ENCODE peak calls at places on chromosomes 12 and 14, in five cellular contexts. S is HepG2; B is fibroblast of lung; K is stomach; F is CD4-positive, CD25-positive, alpha-beta regulatory T cell. G is an unnamed sample.

GRCh38 chr12:63362801-63363200 is 211.8 kb upstream of the AVPR1A start:
- DNase-seq in B (peak; percentile 5), S (no peak), K (no peak), F (no peak), G (no peak)

GRCh38 chr12:5003025-5003666 is 40.5 kb upstream of the KCNA5 start:
- DNase-seq in F (peak; percentile 3), B (peak; percentile 51), K (peak; percentile 62), S (peak; percentile 33), G (no peak)

GRCh38 chr14:104557766-104558165 is 21.8 kb upstream of the C14orf180 start:
- DNase-seq in B (no peak), S (no peak), F (no peak), K (no peak), G (no peak)

GRCh38 chr12:69570545-69571399 is 14.5 kb upstream of the CCT2 start:
- DNase-seq in F (peak; percentile 45), S (peak; percentile 54), K (peak; percentile 49), B (peak; percentile 82), G (peak; percentile 34)

GRCh38 chr14:73723799-73724621 is 9.8 kb upstream of the PNMA1 start:
- DNase-seq in S (no peak), B (peak; percentile 99), K (peak; percentile 63), F (no peak), G (no peak)

GRCh38 chr12:86264451-86265328 is 8.5 kb upstream of the MGAT4C start:
- DNase-seq in F (no peak), K (peak; percentile 71), B (peak; percentile 4), S (no peak), G (no peak)

GRCh38 chr12:122867701-122868461 is 28.0 kb downstream of the VPS37B start:
- DNase-seq in F (no peak), B (no peak), S (peak; percentile 71), K (peak; percentile 95), G (no peak)

GRCh38 chr12:2750185-2750584 is 44.6 kb upstream of the FKBP4 start:
- DNase-seq in B (no peak), S (no peak), K (no peak), F (no peak), G (no peak)

GRCh38 chr14:77495354-77495753 is 3.3 kb downstream of the ISM2 start:
- DNase-seq in B (no peak), S (no peak), F (no peak), K (no peak), G (no peak)

GRCh38 chr14:68521557-68521901 is 271.3 kb downstream of the ZFP36L1 start:
- DNase-seq in F (no peak), S (peak; percentile 70), B (no peak), K (no peak), G (no peak)

GRCh38 chr14:104881369-104881979 is 16.4 kb downstream of the CEP170B start:
- DNase-seq in B (no peak), F (no peak), K (no peak), S (no peak), G (no peak)

GRCh38 chr12:1912580-1913376 is 5.7 kb downstream of the CACNA2D4 start:
- DNase-seq in K (peak; percentile 24), S (no peak), B (no peak), F (no peak), G (no peak)

GRCh38 chr14:54202288-54202687 is 194.5 kb upstream of the CDKN3 start:
- DNase-seq in F (no peak), K (no peak), S (no peak), B (no peak), G (no peak)

GRCh38 chr12:43098078-43098477 is 453.9 kb downstream of the ADAMTS20 start:
- DNase-seq in F (no peak), K (no peak), B (no peak), S (no peak), G (no peak)

GRCh38 chr14:81269100-81269978 is 48.6 kb upstream of the GTF2A1 start:
- DNase-seq in S (peak; percentile 70), K (no peak), F (no peak), B (peak; percentile 78), G (no peak)

GRCh38 chr14:92135269-92135668 is 13.5 kb downstream of the CPSF2 start:
- DNase-seq in K (no peak), B (peak; percentile 66), F (no peak), S (peak; percentile 31), G (no peak)

GRCh38 chr12:1050059-1050707 is 59.2 kb downstream of the ERC1 start:
- DNase-seq in S (no peak), F (no peak), K (no peak), B (no peak), G (no peak)

GRCh38 chr12:49054524-49054923 is 6.1 kb downstream of the KMT2D start:
- DNase-seq in K (no peak), S (no peak), F (no peak), B (no peak), G (no peak)

GRCh38 chr14:77641534-77642341 is 25.3 kb upstream of the SPTLC2 start:
- DNase-seq in B (peak; percentile 71), K (peak; percentile 82), S (no peak), F (peak; percentile 20), G (peak; percentile 27)

GRCh38 chr12:59023861-59024424 is 103.6 kb upstream of the LRIG3 start:
- DNase-seq in S (no peak), K (no peak), B (no peak), F (no peak), G (no peak)

GRCh38 chr14:80605536-80605935 is 336.0 kb downstream of the CEP128 start:
- DNase-seq in F (no peak), S (no peak), B (no peak), K (no peak), G (no peak)

GRCh38 chr12:27112891-27113290 is 30.5 kb upstream of the C12orf71 start:
- DNase-seq in S (no peak), B (peak; percentile 2), F (no peak), K (no peak), G (no peak)

GRCh38 chr14:66015046-66015780 is 471.0 kb upstream of the CCDC196 start:
- DNase-seq in F (no peak), K (no peak), S (no peak), B (no peak), G (no peak)

GRCh38 chr14:33943081-33943480 is 7.8 kb downstream of the EGLN3 start:
- DNase-seq in F (no peak), S (no peak), B (no peak), K (peak; percentile 61), G (no peak)

GRCh38 chr12:113302925-113303640 is 31.8 kb downstream of the SLC8B1 start:
- DNase-seq in S (no peak), K (no peak), B (no peak), F (no peak), G (no peak)

GRCh38 chr12:108151505-108152178 is 22.6 kb downstream of the WSCD2 start:
- DNase-seq in F (no peak), S (no peak), K (no peak), B (no peak), G (no peak)

DNA sequence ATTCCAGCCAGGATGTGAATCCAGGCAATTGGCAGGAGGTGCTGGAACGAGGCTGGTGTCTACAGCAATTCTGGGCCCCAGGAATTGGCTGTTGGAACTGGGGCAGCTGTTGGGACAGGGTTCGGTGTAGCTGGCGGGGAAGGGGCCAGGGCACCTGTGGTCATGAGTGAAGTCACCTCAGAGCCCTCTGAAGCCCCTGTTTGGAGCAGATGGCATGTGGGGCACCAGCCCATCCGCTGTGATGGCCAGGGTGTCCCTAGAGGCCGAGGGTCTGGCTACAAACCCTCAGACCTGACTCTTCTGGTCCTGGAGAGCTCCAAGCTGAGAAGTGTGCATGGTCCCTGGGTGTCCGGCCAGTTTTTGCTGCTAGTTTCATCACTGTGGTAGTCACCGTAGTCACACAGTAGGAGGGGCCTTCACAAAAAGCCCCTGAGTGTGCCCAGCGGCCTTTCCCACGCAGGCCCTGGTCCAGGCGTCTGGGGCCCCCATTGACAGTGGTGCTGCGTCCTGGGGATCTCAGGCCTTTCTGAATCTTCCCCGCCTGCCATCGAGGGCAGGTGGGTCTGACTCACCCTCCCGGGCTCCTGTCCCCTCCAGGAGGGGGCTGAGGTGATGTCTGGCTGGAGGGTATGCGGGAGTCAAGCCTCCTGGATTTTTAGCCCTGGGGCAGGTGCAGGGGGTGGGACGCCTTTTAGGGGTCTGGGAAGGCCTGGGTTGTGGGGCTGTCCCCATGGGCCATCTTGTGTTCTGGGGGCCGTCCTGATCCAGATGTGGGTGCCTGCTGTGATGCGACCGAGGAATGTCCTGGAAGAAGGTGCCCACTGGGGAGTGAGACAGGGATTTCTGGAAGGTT is 368.0 kb downstream of the TMEM121 start:
- DNase-seq in F (no peak), S (no peak), K (no peak), B (no peak), G (peak; percentile 5)
- H3K9me3 ChIP-seq in F (no peaks in the 10 kb centered on the region), S (no peaks in the 10 kb centered on the region), K (no peaks in the 10 kb centered on the region), B (no peaks in the 10 kb centered on the region), G (no peaks in the 10 kb centered on the region)

GRCh38 chr12:76259071-76259470 is 89.1 kb downstream of the BBS10 start:
- DNase-seq in K (no peak), F (no peak), B (peak; percentile 53), S (no peak), G (no peak)

GRCh38 chr12:76256904-76257303 is 91.3 kb downstream of the BBS10 start:
- DNase-seq in S (no peak), F (no peak), K (no peak), B (no peak), G (no peak)

GRCh38 chr12:76259660-76260389 is 88.4 kb downstream of the BBS10 start:
- DNase-seq in B (peak; percentile 97), F (no peak), S (no peak), K (no peak), G (no peak)

GRCh38 chr12:76256341-76256740 is 91.9 kb downstream of the BBS10 start:
- DNase-seq in K (no peak), S (no peak), B (no peak), F (no peak), G (no peak)

DNA sequence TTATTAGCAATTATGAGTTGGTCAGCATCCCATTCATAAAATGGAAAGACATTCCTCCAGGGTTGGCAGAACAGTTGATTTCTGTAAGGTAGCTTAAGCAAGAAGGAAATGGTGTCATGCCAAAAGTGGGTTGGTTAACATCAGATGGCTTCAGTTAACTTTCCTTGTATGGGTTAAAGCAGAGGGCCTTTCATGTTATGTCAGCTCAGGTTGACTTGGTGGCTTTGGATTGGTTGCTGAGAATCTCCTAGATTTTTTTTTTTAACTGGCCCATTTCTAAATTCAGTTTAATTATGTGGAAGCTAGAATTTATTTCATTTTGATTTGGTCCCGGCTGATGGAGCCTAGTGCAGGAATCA is 87.8 kb downstream of the BBS10 start:
- DNase-seq in B (peak; percentile 68), F (no peak), K (no peak), S (no peak), G (no peak)
- H3K9me3 ChIP-seq in B (no peaks in the 10 kb centered on the region), F (no peaks in the 10 kb centered on the region), K (no peaks in the 10 kb centered on the region), S (no peaks in the 10 kb centered on the region), G (no peaks in the 10 kb centered on the region)

DNA sequence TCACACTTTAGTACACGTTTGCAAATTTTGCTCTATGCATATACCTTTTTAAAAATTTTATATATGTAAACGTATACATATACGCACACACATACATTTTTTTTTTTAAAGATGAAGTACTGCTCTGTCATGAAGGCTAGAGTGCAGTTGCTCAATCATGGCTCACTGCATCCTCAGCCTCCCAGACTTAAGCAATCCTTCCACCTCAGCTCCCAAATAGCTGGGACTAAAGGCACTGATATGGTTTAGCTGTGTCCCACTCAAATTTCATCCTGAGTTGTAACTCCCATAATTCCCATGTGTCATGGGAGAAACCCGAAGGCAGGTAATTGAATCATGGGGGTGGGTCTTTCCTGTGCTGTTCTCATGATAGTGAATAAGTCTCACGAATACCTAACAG is 220.8 kb upstream of the CAND1 start:
- DNase-seq in K (no peak), B (no peak), F (no peak), S (no peak), G (no peak)
- H3K9me3 ChIP-seq in K (no peaks in the 10 kb centered on the region), B (no peaks in the 10 kb centered on the region), F (no peaks in the 10 kb centered on the region), S (no peaks in the 10 kb centered on the region), G (no peaks in the 10 kb centered on the region)

DNA sequence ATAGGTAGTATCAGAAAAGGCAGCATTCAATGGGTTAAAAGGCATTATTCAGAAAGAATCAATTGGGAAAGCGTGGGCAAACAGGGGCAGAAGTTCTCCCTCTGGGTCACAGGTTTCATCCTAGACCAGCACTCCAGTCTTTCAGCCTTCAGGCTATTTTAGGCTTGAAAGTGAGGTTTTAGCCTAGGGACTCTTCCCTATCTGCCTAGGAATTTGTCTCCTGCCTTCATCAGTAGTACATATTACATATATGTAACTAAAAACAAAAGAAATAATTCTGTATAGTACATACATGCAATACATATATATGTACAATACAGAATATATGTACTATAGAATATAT is 34.6 kb upstream of the PCNX1 start:
- DNase-seq in F (no peak), S (no peak), K (no peak), B (no peak), G (no peak)
- H3K9me3 ChIP-seq in F (no peaks in the 10 kb centered on the region), S (peaks cover 10% of the 10 kb centered on the region), K (no peaks in the 10 kb centered on the region), B (no peaks in the 10 kb centered on the region), G (no peaks in the 10 kb centered on the region)

G was measured in T-helper 17 cell.